ENCODE peak calls at places on chromosomes 11 and 22, in four cellular contexts. One of them, this sample, is unnamed.

GRCh38 chr11:60950933-60951610 is 904 bp downstream of the SLC15A3 start:
- DNase-seq in PC-3: no peak
- DNase-seq in lower lobe of right lung: peak; percentile 76
- DNase-seq in SK-N-SH: no peak
- DNase-seq in this sample: no peak

GRCh38 chr11:34659096-34659733 is 38.3 kb downstream of the EHF start:
- DNase-seq in PC-3: no peak
- DNase-seq in SK-N-SH: no peak
- DNase-seq in lower lobe of right lung: no peak
- DNase-seq in this sample: no peak

GRCh38 chr11:133708547-133709051 is 136.7 kb downstream of the SPATA19 start:
- DNase-seq in lower lobe of right lung: no peak
- DNase-seq in PC-3: no peak
- DNase-seq in SK-N-SH: no peak
- DNase-seq in this sample: no peak

GRCh38 chr11:46557684-46558151 is 36.1 kb downstream of the AMBRA1 start:
- DNase-seq in PC-3: peak; percentile 65
- DNase-seq in lower lobe of right lung: no peak
- DNase-seq in SK-N-SH: no peak
- DNase-seq in this sample: no peak

GRCh38 chr11:111336062-111336461 is 37.7 kb downstream of the POU2AF3 start:
- DNase-seq in lower lobe of right lung: no peak
- DNase-seq in SK-N-SH: no peak
- DNase-seq in PC-3: no peak
- DNase-seq in this sample: no peak

GRCh38 chr22:39180566-39180965 is 28.1 kb upstream of the CBX7 start:
- DNase-seq in PC-3: no peak
- DNase-seq in SK-N-SH: no peak
- DNase-seq in lower lobe of right lung: no peak
- DNase-seq in this sample: no peak

GRCh38 chr22:42752230-42752746 is 31.6 kb upstream of the A4GALT start:
- DNase-seq in SK-N-SH: peak; percentile 32
- DNase-seq in PC-3: no peak
- DNase-seq in lower lobe of right lung: no peak
- DNase-seq in this sample: no peak

GRCh38 chr22:24894998-24895397 is 51.5 kb downstream of the LHFPL7 start:
- DNase-seq in SK-N-SH: peak; percentile 85
- DNase-seq in lower lobe of right lung: peak; percentile 76
- DNase-seq in PC-3: peak; percentile 65
- DNase-seq in this sample: no peak

GRCh38 chr11:37104380-37104779 is 506.3 kb upstream of the RAG2 start:
- DNase-seq in SK-N-SH: no peak
- DNase-seq in lower lobe of right lung: no peak
- DNase-seq in PC-3: peak; percentile 12
- DNase-seq in this sample: no peak

GRCh38 chr11:6755303-6755952 is 16.3 kb downstream of the OR2AG2 start:
- DNase-seq in SK-N-SH: peak; percentile 37
- DNase-seq in lower lobe of right lung: no peak
- DNase-seq in PC-3: peak; percentile 60
- DNase-seq in this sample: no peak

GRCh38 chr11:12674936-12675696 is 895 bp downstream of the TEAD1 start:
- DNase-seq in SK-N-SH: peak; percentile 74
- DNase-seq in lower lobe of right lung: peak; percentile 50
- DNase-seq in PC-3: no peak
- DNase-seq in this sample: no peak

GRCh38 chr11:65859134-65859811 is 960 bp upstream of the MUS81 start:
- DNase-seq in PC-3: peak; percentile 99
- DNase-seq in lower lobe of right lung: peak; percentile 100
- DNase-seq in SK-N-SH: peak; percentile 90
- DNase-seq in this sample: peak; percentile 87
- TF ChIP-seq CTCF in PC-3: no peak
- TF ChIP-seq CTCF in lower lobe of right lung: peak; percentile 37
- TF ChIP-seq CTCF in SK-N-SH: peak; percentile 25
- TF ChIP-seq CTCF in this sample: peak; percentile 17

GRCh38 chr11:72154816-72155215 is 19.3 kb downstream of the FOLR3 start:
- DNase-seq in SK-N-SH: no peak
- DNase-seq in PC-3: no peak
- DNase-seq in lower lobe of right lung: no peak
- DNase-seq in this sample: no peak
- H3K4me3 ChIP-seq in SK-N-SH: no peak overlapping the region
- H3K4me3 ChIP-seq in PC-3: no peak overlapping the region
- H3K4me3 ChIP-seq in lower lobe of right lung: no peak overlapping the region
- H3K4me3 ChIP-seq in this sample: no peak overlapping the region

DNA sequence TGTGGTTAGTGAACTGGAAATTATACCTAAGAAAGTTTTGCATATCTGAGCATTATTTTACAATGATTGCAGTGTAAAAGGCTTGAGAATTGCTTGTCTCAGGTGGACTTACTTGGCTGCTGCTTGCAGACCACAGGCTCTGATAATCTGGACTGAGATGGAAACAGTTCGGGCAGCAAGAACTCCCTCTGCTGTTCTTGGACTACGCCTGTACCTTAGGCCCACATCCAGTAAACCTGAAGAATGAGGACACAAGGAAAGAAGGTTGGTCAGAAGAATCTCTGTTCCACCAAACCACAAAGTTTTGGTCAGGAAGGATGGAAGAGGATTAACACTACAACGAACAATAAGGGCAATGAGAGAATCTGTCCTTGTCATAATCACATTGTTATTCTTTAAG is 80.1 kb downstream of the C2CD3 start:
- DNase-seq in SK-N-SH: no peak
- DNase-seq in PC-3: peak; percentile 52
- DNase-seq in lower lobe of right lung: no peak
- DNase-seq in this sample: no peak
- TF ChIP-seq CTCF in SK-N-SH: no peak
- TF ChIP-seq CTCF in PC-3: peak; percentile 72
- TF ChIP-seq CTCF in lower lobe of right lung: no peak
- TF ChIP-seq CTCF in this sample: peak; percentile 24

GRCh38 chr22:49958462-49958921 is 2.1 kb upstream of the PIM3 start:
- DNase-seq in SK-N-SH: no peak
- DNase-seq in PC-3: no peak
- DNase-seq in lower lobe of right lung: no peak
- DNase-seq in this sample: no peak

GRCh38 chr22:49957826-49958461 is 2.6 kb upstream of the PIM3 start:
- DNase-seq in SK-N-SH: no peak
- DNase-seq in PC-3: no peak
- DNase-seq in lower lobe of right lung: peak; percentile 50
- DNase-seq in this sample: no peak

GRCh38 chr22:49959782-49960158 is 802 bp upstream of the PIM3 start:
- DNase-seq in PC-3: peak; percentile 69
- DNase-seq in lower lobe of right lung: no peak
- DNase-seq in SK-N-SH: peak; percentile 80
- DNase-seq in this sample: no peak

GRCh38 chr22:49960159-49960966 is at the start of gene PIM3:
- DNase-seq in PC-3: peak; percentile 95
- DNase-seq in lower lobe of right lung: peak; percentile 96
- DNase-seq in SK-N-SH: peak; percentile 98
- DNase-seq in this sample: peak; percentile 73

DNA sequence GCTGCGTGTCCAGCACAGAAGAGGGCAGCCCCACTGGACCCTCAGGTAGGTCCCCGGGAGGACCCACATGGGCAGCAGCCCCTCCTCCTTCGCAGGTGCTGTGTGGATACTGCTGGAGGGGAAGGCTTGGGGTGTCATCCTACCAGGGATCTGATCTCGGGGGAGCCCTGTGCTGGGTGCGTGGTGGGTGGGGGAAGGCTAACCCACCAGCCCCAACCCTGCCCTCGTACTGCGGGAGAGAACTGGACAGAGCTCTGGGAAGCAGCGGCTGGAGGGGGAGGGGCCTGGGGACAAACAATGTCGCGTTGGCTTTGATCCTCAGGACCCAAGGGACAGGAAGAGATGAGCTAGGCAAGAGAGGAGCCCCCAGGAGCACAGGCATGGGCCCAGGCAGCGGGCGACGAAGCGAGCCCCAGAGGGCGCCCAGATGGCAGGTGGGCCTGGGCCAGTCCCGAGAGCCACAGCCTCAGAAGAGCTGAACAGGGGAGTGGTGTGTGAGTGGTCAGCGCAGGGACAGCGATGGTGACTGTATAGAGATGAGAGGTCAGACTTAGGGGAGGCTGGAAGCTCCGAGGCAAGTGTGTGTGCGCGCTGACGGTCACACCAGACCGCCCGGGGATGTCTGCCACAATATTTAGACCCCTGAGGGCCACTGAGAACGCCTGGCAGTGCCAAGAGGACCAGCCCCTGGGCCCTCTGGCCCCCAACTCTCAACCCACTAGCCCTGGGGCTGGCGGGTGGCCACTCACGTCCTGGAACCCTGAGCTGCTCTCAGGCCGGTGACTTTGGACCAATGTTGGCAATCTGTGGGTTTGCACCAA is 1.4 kb upstream of the PIM3 start:
- DNase-seq in SK-N-SH: no peak
- DNase-seq in PC-3: no peak
- DNase-seq in lower lobe of right lung: peak; percentile 50
- DNase-seq in this sample: no peak
- H3K4me3 ChIP-seq in SK-N-SH: peak overlapping the region; percentile 76
- H3K4me3 ChIP-seq in PC-3: peak overlapping the region; percentile 71
- H3K4me3 ChIP-seq in lower lobe of right lung: peak overlapping the region; percentile 95
- H3K4me3 ChIP-seq in this sample: peak overlapping the region; percentile 90

DNA sequence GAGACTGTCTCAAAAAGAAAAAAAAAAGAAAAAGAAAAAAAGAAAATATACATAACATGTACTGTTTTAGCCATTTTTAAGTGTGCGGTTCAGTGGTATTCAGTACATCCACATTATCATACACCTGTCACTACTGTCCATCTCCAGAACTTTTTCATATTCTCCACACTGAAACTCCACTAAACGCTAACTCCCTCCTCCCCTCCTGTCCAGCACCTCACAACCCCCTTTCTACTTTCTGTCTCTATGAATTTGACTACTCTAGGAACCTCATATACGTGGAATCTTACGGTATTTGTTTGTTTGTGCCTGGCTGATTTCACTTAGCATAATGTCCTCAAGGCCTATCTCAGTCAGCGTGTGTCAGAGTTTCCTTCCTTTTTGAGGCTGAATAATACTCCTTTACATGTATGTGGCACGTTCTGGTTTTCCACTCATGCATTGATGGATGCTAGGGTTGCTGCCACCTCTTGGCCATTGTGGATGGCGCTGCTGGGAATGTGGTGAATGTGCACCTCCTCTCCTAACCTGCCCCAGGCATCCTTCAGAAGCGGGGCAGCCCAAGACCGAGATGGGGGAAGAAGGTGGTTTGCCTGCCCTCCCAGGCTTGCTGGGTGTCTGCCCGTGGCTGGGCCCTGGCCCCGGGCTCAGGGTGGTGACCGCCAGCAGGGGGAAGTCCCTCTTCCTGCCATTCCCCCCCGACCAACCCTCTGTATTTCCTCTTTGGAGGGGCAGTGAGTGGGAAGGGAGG is 60.5 kb downstream of the BCR start:
- DNase-seq in SK-N-SH: peak; percentile 57
- DNase-seq in PC-3: peak; percentile 44
- DNase-seq in lower lobe of right lung: no peak
- DNase-seq in this sample: no peak
- TF ChIP-seq CTCF in SK-N-SH: peak; percentile 39
- TF ChIP-seq CTCF in PC-3: peak; percentile 65
- TF ChIP-seq CTCF in lower lobe of right lung: peak; percentile 31
- TF ChIP-seq CTCF in this sample: peak; percentile 24

GRCh38 chr22:36374603-36375024 is 13.2 kb downstream of the MYH9 start:
- DNase-seq in SK-N-SH: no peak
- DNase-seq in lower lobe of right lung: no peak
- DNase-seq in PC-3: peak; percentile 84
- DNase-seq in this sample: no peak

GRCh38 chr22:36371920-36372319 is 15.8 kb downstream of the MYH9 start:
- DNase-seq in lower lobe of right lung: no peak
- DNase-seq in PC-3: no peak
- DNase-seq in SK-N-SH: no peak
- DNase-seq in this sample: no peak

GRCh38 chr22:36375071-36375980 is 12.4 kb downstream of the MYH9 start:
- DNase-seq in SK-N-SH: no peak
- DNase-seq in PC-3: no peak
- DNase-seq in lower lobe of right lung: peak; percentile 82
- DNase-seq in this sample: no peak

GRCh38 chr22:36376265-36376664 is 11.5 kb downstream of the MYH9 start:
- DNase-seq in SK-N-SH: no peak
- DNase-seq in lower lobe of right lung: no peak
- DNase-seq in PC-3: no peak
- DNase-seq in this sample: no peak

DNA sequence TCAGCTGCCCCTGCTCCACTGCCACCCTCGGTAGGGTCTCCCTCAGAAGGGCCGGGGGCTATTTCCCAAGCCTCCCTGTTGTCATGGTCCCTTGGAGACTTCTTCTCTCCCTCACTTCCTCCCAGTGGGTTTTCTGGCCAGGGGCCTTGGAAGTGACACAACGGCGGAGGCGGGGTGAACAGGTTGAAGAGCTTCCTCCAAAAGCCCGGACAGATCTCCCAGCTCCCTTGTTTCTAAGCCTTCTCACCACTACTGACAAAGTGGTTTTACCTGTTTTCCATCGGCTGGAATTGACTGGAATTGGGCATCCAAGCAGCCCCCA is 14.5 kb downstream of the MYH9 start:
- DNase-seq in PC-3: peak; percentile 58
- DNase-seq in lower lobe of right lung: peak; percentile 87
- DNase-seq in SK-N-SH: no peak
- DNase-seq in this sample: no peak
- H3K4me3 ChIP-seq in PC-3: no peak overlapping the region
- H3K4me3 ChIP-seq in lower lobe of right lung: no peak overlapping the region
- H3K4me3 ChIP-seq in SK-N-SH: no peak overlapping the region
- H3K4me3 ChIP-seq in this sample: no peak overlapping the region

GRCh38 chr22:46116491-46116958 is 33.8 kb upstream of the PPARA start:
- DNase-seq in PC-3: peak; percentile 76
- DNase-seq in lower lobe of right lung: peak; percentile 94
- DNase-seq in SK-N-SH: peak; percentile 99
- DNase-seq in this sample: no peak
- TF ChIP-seq CTCF in PC-3: peak; percentile 85
- TF ChIP-seq CTCF in lower lobe of right lung: peak; percentile 74
- TF ChIP-seq CTCF in SK-N-SH: peak; percentile 73
- TF ChIP-seq CTCF in this sample: peak; percentile 91

GRCh38 chr11:119209186-119209585 is 3.0 kb downstream of the CBL start:
- DNase-seq in SK-N-SH: no peak
- DNase-seq in lower lobe of right lung: no peak
- DNase-seq in PC-3: no peak
- DNase-seq in this sample: no peak

GRCh38 chr11:119206512-119207299 is 567 bp downstream of the CBL start:
- DNase-seq in SK-N-SH: peak; percentile 81
- DNase-seq in PC-3: peak; percentile 42
- DNase-seq in lower lobe of right lung: peak; percentile 83
- DNase-seq in this sample: no peak

GRCh38 chr11:119205574-119206511 is at the start of gene CBL:
- DNase-seq in lower lobe of right lung: peak; percentile 95
- DNase-seq in PC-3: peak; percentile 96
- DNase-seq in SK-N-SH: peak; percentile 98
- DNase-seq in this sample: peak; percentile 31

GRCh38 chr11:119207300-119207570 is 1.1 kb downstream of the CBL start:
- DNase-seq in PC-3: no peak
- DNase-seq in lower lobe of right lung: no peak
- DNase-seq in SK-N-SH: no peak
- DNase-seq in this sample: no peak

GRCh38 chr11:119207607-119208006 is 1.5 kb downstream of the CBL start:
- DNase-seq in PC-3: no peak
- DNase-seq in SK-N-SH: no peak
- DNase-seq in lower lobe of right lung: no peak
- DNase-seq in this sample: no peak
- H3K4me3 ChIP-seq in PC-3: peak overlapping the region; percentile 99
- H3K4me3 ChIP-seq in SK-N-SH: peak overlapping the region; percentile 78
- H3K4me3 ChIP-seq in lower lobe of right lung: peak overlapping the region; percentile 93
- H3K4me3 ChIP-seq in this sample: peak overlapping the region; percentile 98

This sample was measured in BJ.